ENCODE peak calls at places on chromosome 17, in five cellular contexts. D is GM12892, F is lower leg skin, S is NB4, I is tibial artery. P is an unnamed sample.

GRCh38 chr17:31327534-31328526 is 6.4 kb upstream of the EVI2A start:
- DNase-seq in D (no peak), F (no peak), I (no peak), S (no peak), P (no peak)

GRCh38 chr17:48542114-48542955 is 2.6 kb downstream of the HOXB2 start:
- DNase-seq in F (no peak), D (no peak), S (no peak), I (no peak), P (peak)

GRCh38 chr17:58452738-58453137 is 35.4 kb upstream of the RNF43 start:
- DNase-seq in D (no peak), S (no peak), F (no peak), I (no peak), P (no peak)

GRCh38 chr17:48439072-48439471 is 9.1 kb upstream of the SKAP1 start:
- DNase-seq in S (no peak), I (no peak), F (no peak), D (no peak), P (no peak)

GRCh38 chr17:45021607-45022287 is 29.7 kb downstream of the DCAKD start:
- DNase-seq in S (peak), F (peak), I (peak), D (peak), P (peak)

GRCh38 chr17:336110-337021 is 16.2 kb downstream of the RPH3AL start:
- DNase-seq in F (peak), S (no peak), I (peak), D (no peak), P (peak)

GRCh38 chr17:61534414-61534813 is 56.6 kb downstream of the NACA2 start:
- DNase-seq in D (no peak), F (no peak), I (no peak), S (no peak), P (no peak)

GRCh38 chr17:1170739-1171138 is 9.0 kb downstream of the ABR start:
- DNase-seq in I (no peak), F (no peak), D (no peak), S (no peak), P (no peak)

GRCh38 chr17:61461967-61462733 is 9.9 kb downstream of the TBX4 start:
- DNase-seq in F (peak), I (no peak), D (no peak), S (no peak), P (no peak)

GRCh38 chr17:40179923-40180659 is 2.8 kb downstream of the RAPGEFL1 start:
- DNase-seq in S (peak), D (no peak), I (no peak), F (no peak), P (no peak)

GRCh38 chr17:337866-338265 is 14.7 kb downstream of the RPH3AL start:
- DNase-seq in I (peak), D (no peak), S (no peak), F (peak), P (no peak)

GRCh38 chr17:301681-302299 is 50.8 kb downstream of the RPH3AL start:
- DNase-seq in D (no peak), F (no peak), I (no peak), S (peak), P (no peak)

GRCh38 chr17:81510798-81511549 is 1.6 kb downstream of the ACTG1 start:
- DNase-seq in S (no peak), D (no peak), F (no peak), I (peak), P (no peak)

GRCh38 chr17:6454495-6455320 is 10.5 kb downstream of the PIMREG start:
- DNase-seq in F (no peak), I (no peak), S (peak), D (no peak), P (no peak)

GRCh38 chr17:17913695-17914332 is 58.4 kb downstream of the TOM1L2 start:
- DNase-seq in S (peak), F (peak), D (no peak), I (peak), P (peak)

GRCh38 chr17:56358651-56359050 is 205.4 kb downstream of the ANKFN1 start:
- DNase-seq in S (peak), F (no peak), I (no peak), D (no peak), P (no peak)

GRCh38 chr17:35094902-35095301 is 24.8 kb downstream of the RAD51D start:
- DNase-seq in I (no peak), F (no peak), D (no peak), S (peak), P (no peak)

GRCh38 chr17:8472663-8473062 is 37.0 kb downstream of the NDEL1 start:
- DNase-seq in F (peak), D (no peak), I (no peak), S (no peak), P (no peak)

GRCh38 chr17:2924211-2924610 is 128.0 kb downstream of the RAP1GAP2 start:
- DNase-seq in D (no peak), I (no peak), F (no peak), S (no peak), P (no peak)

GRCh38 chr17:17480593-17481148 is 3.9 kb downstream of the MED9 start:
- DNase-seq in D (no peak), F (no peak), I (no peak), S (no peak), P (no peak)

GRCh38 chr17:48663134-48663924 is 37.2 kb upstream of the HOXB9 start:
- DNase-seq in I (no peak), F (peak), D (no peak), S (no peak), P (no peak)

GRCh38 chr17:7862692-7863437 is 5.1 kb downstream of the CYB5D1 start:
- DNase-seq in D (no peak), F (peak), I (no peak), S (peak), P (peak)

GRCh38 chr17:51423421-51424160 is 163.2 kb downstream of the UTP18 start:
- DNase-seq in S (no peak), F (no peak), D (no peak), I (no peak), P (no peak)

GRCh38 chr17:50346313-50347086 is 574 bp downstream of the XYLT2 start:
- DNase-seq in D (peak), F (peak), I (peak), S (peak), P (peak)

GRCh38 chr17:72788950-72789585 is 303.4 kb downstream of the SLC39A11 start:
- DNase-seq in I (no peak), F (no peak), D (no peak), S (no peak), P (no peak)

GRCh38 chr17:66630379-66630778 is 204.5 kb upstream of the CACNG5 start:
- DNase-seq in F (no peak), D (no peak), I (no peak), S (no peak), P (no peak)

GRCh38 chr17:40283662-40284061 is 4.0 kb upstream of the CDC6 start:
- DNase-seq in I (no peak), D (no peak), F (no peak), S (no peak), P (no peak)

GRCh38 chr17:71180801-71181385 is 939.9 kb upstream of the SOX9 start:
- DNase-seq in S (no peak), D (no peak), F (no peak), I (no peak), P (peak)

GRCh38 chr17:81026266-81027036 is 8.5 kb upstream of the BAIAP2 start:
- DNase-seq in S (no peak), F (no peak), I (no peak), D (no peak), P (no peak)

GRCh38 chr17:737561-738113 is 5.2 kb downstream of the TLCD3A start:
- DNase-seq in S (no peak), D (no peak), F (no peak), I (no peak), P (no peak)

GRCh38 chr17:66468241-66469087 is 166.1 kb downstream of the PRKCA start:
- DNase-seq in F (peak), I (no peak), S (peak), D (no peak), P (no peak)

GRCh38 chr17:11948791-11949190 is 48.5 kb downstream of the ZNF18 start:
- DNase-seq in D (no peak), F (no peak), I (no peak), S (no peak), P (peak)

GRCh38 chr17:80765241-80766022 is 220.8 kb downstream of the RPTOR start:
- DNase-seq in I (no peak), F (no peak), S (peak), D (no peak), P (no peak)

GRCh38 chr17:29012535-29012934 is 6.7 kb upstream of the SEZ6 start:
- DNase-seq in S (no peak), I (no peak), D (no peak), F (no peak), P (no peak)

GRCh38 chr17:40111221-40112128 is 10.3 kb upstream of the MSL1 start:
- DNase-seq in F (peak), I (peak), D (peak), S (peak), P (peak)

GRCh38 chr17:79513206-79513605 is 97.6 kb downstream of the RBFOX3 start:
- DNase-seq in D (no peak), I (no peak), S (no peak), F (no peak), P (no peak)

GRCh38 chr17:17191961-17192381 is 14.2 kb downstream of the PLD6 start:
- DNase-seq in D (no peak), I (no peak), F (no peak), S (no peak), P (no peak)

P was measured in uterus.